ENCODE peak calls at places on chromosome 6, in seven cellular contexts. O, A, W, C, M, V and B are unnamed samples.

GRCh38 chr6:82691997-82692396 is 328.4 kb downstream of the TPBG start:
- DNase-seq in O (no peak), A (no peak), W (no peak), C (no peak), M (no peak), V (no peak), B (no peak)

GRCh38 chr6:117733341-117733740 is 58.1 kb downstream of the NUS1 start:
- DNase-seq in O (no peak), A (no peak), W (no peak), C (no peak), M (no peak), V (no peak), B (no peak)

GRCh38 chr6:166456360-166457156 is 73.8 kb upstream of the MPC1 start:
- DNase-seq in O (no peak), A (no peak), W (no peak), C (no peak), M (no peak), V (no peak), B (no peak)

GRCh38 chr6:145784683-145785082 is 29.9 kb downstream of the FBXO30 start:
- DNase-seq in O (no peak), A (no peak), W (no peak), C (peak; percentile 20), M (no peak), V (no peak), B (no peak)

GRCh38 chr6:158399040-158399700 is 86.9 kb downstream of the TULP4 start:
- DNase-seq in O (no peak), A (no peak), W (no peak), C (no peak), M (no peak), V (no peak), B (no peak)

GRCh38 chr6:25278557-25278913 is 639 bp upstream of the CARMIL1 start:
- DNase-seq in O (no peak), A (no peak), W (no peak), C (no peak), M (no peak), V (no peak), B (no peak)

GRCh38 chr6:51182884-51183283 is 364.2 kb downstream of the TFAP2B start:
- DNase-seq in O (no peak), A (no peak), W (no peak), C (no peak), M (no peak), V (no peak), B (no peak)

GRCh38 chr6:16836186-16836981 is 75.1 kb upstream of the ATXN1 start:
- DNase-seq in O (no peak), A (no peak), W (no peak), C (no peak), M (no peak), V (no peak), B (no peak)

GRCh38 chr6:43907312-43907711 is 137.3 kb downstream of the VEGFA start:
- DNase-seq in O (no peak), A (no peak), W (no peak), C (no peak), M (no peak), V (no peak), B (no peak)

GRCh38 chr6:106872044-106872443 is 102.5 kb downstream of the CD24 start:
- DNase-seq in O (no peak), A (no peak), W (no peak), C (no peak), M (no peak), V (no peak), B (no peak)

GRCh38 chr6:22361576-22361975 is 64.7 kb upstream of the PRL start:
- DNase-seq in O (no peak), A (no peak), W (no peak), C (no peak), M (no peak), V (no peak), B (no peak)

GRCh38 chr6:126040826-126041225 is 54.5 kb downstream of the TRMT11 start:
- DNase-seq in O (no peak), A (no peak), W (no peak), C (no peak), M (peak; percentile 33), V (no peak), B (no peak)

GRCh38 chr6:105797313-105797970 is 288.7 kb upstream of the PRDM1 start:
- DNase-seq in O (no peak), A (no peak), W (no peak), C (no peak), M (no peak), V (no peak), B (no peak)

GRCh38 chr6:45832063-45832462 is 183.6 kb downstream of the CLIC5 start:
- DNase-seq in O (no peak), A (no peak), W (no peak), C (no peak), M (no peak), V (no peak), B (no peak)

GRCh38 chr6:27726620-27727023 is 185.6 kb downstream of the OR2B2 start:
- DNase-seq in O (no peak), A (no peak), W (no peak), C (no peak), M (no peak), V (no peak), B (no peak)

GRCh38 chr6:7917729-7918128 is 7.1 kb upstream of the TXNDC5 start:
- DNase-seq in O (no peak), A (no peak), W (no peak), C (no peak), M (no peak), V (no peak), B (no peak)
- H3K27ac ChIP-seq in O (no peak overlapping the region), A (no peak overlapping the region), W (no peak overlapping the region), C (no peak overlapping the region), M (no peak overlapping the region), V (no peak overlapping the region), B (no peak overlapping the region)

GRCh38 chr6:168012431-168013249 is 15.2 kb downstream of the KIF25 start:
- DNase-seq in O (no peak), A (peak; percentile 27), W (peak; percentile 44), C (no peak), M (no peak), V (no peak), B (no peak)
- H3K9me3 ChIP-seq in O (no peaks in the 10 kb centered on the region), A (peaks cover 27% of the 10 kb centered on the region), W (peaks cover 1% of the 10 kb centered on the region), C (peaks cover 47% of the 10 kb centered on the region), M (no peaks in the 10 kb centered on the region), V (no peaks in the 10 kb centered on the region), B (peaks cover 24% of the 10 kb centered on the region)

GRCh38 chr6:116459927-116460326 is 1.2 kb upstream of the CALHM6 start:
- DNase-seq in O (no peak), A (no peak), W (no peak), C (no peak), M (no peak), V (no peak), B (no peak)

GRCh38 chr6:116462516-116462915 is 1.3 kb downstream of the CALHM6 start:
- DNase-seq in O (no peak), A (no peak), W (no peak), C (no peak), M (no peak), V (no peak), B (no peak)

GRCh38 chr6:116465246-116465645 is 4.1 kb downstream of the CALHM6 start:
- DNase-seq in O (no peak), A (peak; percentile 64), W (no peak), C (no peak), M (no peak), V (no peak), B (no peak)

GRCh38 chr6:116461075-116461474 is at the start of gene CALHM6:
- DNase-seq in O (no peak), A (no peak), W (no peak), C (no peak), M (no peak), V (no peak), B (no peak)

GRCh38 chr6:116461563-116462507 is 660 bp downstream of the CALHM6 start:
- DNase-seq in O (peak; percentile 10), A (peak; percentile 81), W (peak; percentile 85), C (peak; percentile 46), M (peak; percentile 38), V (peak; percentile 34), B (peak; percentile 55)
- H3K27ac ChIP-seq in O (no peak overlapping the region), A (peak overlapping the region; percentile 51), W (no peak overlapping the region), C (no peak overlapping the region), M (no peak overlapping the region), V (no peak overlapping the region), B (no peak overlapping the region)

GRCh38 chr6:18235524-18235923 is 28.8 kb downstream of the DEK start:
- DNase-seq in O (no peak), A (no peak), W (no peak), C (no peak), M (no peak), V (no peak), B (no peak)
- H3K9me3 ChIP-seq in O (no peaks in the 10 kb centered on the region), A (peaks cover 12% of the 10 kb centered on the region), W (no peaks in the 10 kb centered on the region), C (peaks cover 13% of the 10 kb centered on the region), M (no peaks in the 10 kb centered on the region), V (no peaks in the 10 kb centered on the region), B (no peaks in the 10 kb centered on the region)

GRCh38 chr6:113482771-113483170 is 374.4 kb upstream of the MARCKS start:
- DNase-seq in O (no peak), A (no peak), W (no peak), C (no peak), M (no peak), V (no peak), B (no peak)

GRCh38 chr6:113481910-113482309 is 375.2 kb upstream of the MARCKS start:
- DNase-seq in O (no peak), A (no peak), W (no peak), C (no peak), M (no peak), V (no peak), B (no peak)

GRCh38 chr6:113476937-113477839 is 380.0 kb upstream of the MARCKS start:
- DNase-seq in O (no peak), A (no peak), W (no peak), C (no peak), M (no peak), V (no peak), B (no peak)

GRCh38 chr6:113486172-113486571 is 371.0 kb upstream of the MARCKS start:
- DNase-seq in O (no peak), A (no peak), W (no peak), C (no peak), M (no peak), V (no peak), B (no peak)

DNA sequence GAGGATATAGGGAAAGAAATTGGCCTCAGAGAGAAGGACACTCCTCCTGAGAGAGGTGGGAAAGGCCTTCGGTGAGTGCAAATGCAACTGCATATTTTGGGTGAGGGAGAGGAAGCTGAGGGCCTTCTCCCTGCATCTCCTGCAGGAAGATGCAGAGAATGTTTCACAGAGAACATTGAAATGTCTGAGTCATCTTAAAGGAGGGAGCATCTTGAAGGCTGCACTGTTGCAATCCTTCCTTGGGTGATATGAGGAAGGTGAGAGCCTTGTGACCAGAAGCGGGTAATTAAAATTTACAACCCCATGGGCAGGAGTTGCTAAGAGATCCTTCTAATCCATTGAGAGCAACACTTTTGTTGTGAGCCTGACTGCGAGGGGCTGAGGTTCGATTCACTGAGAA is 375.7 kb upstream of the MARCKS start:
- DNase-seq in O (no peak), A (no peak), W (no peak), C (no peak), M (no peak), V (no peak), B (no peak)
- H3K27ac ChIP-seq in O (no peak overlapping the region), A (no peak overlapping the region), W (no peak overlapping the region), C (no peak overlapping the region), M (no peak overlapping the region), V (no peak overlapping the region), B (no peak overlapping the region)

DNA sequence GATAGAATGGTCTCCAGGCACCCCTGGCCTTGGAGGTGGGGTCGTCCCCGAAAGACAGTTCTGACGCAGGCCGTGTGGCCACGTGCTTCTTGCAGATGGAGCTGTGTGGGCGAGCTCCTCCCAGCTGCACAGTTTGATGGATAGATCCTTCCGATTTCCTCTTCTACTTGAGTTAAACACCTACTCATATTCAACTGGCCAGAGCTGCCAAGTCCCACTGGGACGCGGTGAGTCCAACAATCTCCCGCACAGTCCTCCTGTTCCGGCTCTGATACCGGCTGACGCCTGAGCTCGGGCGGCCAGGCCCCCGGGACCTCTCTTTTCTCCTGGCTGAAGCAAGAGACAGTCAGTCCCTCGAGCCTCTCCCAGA is 57.9 kb upstream of the DACT2 start:
- DNase-seq in O (no peak), A (no peak), W (peak; percentile 81), C (peak; percentile 44), M (no peak), V (peak; percentile 55), B (no peak)
- H3K9me3 ChIP-seq in O (no peaks in the 10 kb centered on the region), A (no peaks in the 10 kb centered on the region), W (no peaks in the 10 kb centered on the region), C (no peaks in the 10 kb centered on the region), M (no peaks in the 10 kb centered on the region), V (no peaks in the 10 kb centered on the region), B (no peaks in the 10 kb centered on the region)